ENCODE peak calls at places on chromosomes 4 and X, in four cellular contexts. K is K562, O is WTC11, X is HepG2. W is an unnamed sample.

GRCh38 chr4:169723207-169723606 is 34.5 kb downstream of the HPF1 start:
- DNase-seq in K (no peak), O (no peak), X (peak; percentile 25), W (no peak)

GRCh38 chr4:151530230-151530629 is 121.3 kb downstream of the FHIP1A start:
- DNase-seq in K (no peak), O (no peak), X (no peak), W (no peak)

GRCh38 chr4:7285244-7286122 is 93.1 kb downstream of the SORCS2 start:
- DNase-seq in K (peak; percentile 27), O (no peak), X (no peak), W (no peak)

GRCh38 chr4:183333983-183334382 is 11.8 kb upstream of the CLDN24 start:
- DNase-seq in K (no peak), O (no peak), X (peak; percentile 81), W (peak; percentile 66)

GRCh38 chr4:118749347-118749988 is 64.3 kb downstream of the METTL14 start:
- DNase-seq in K (no peak), O (no peak), X (no peak), W (no peak)

GRCh38 chr4:100721490-100721889 is 203.7 kb upstream of the EMCN start:
- DNase-seq in K (no peak), O (no peak), X (no peak), W (no peak)

GRCh38 chr4:3439391-3439790 is 2.4 kb upstream of the HGFAC start:
- DNase-seq in K (no peak), O (no peak), X (no peak), W (no peak)

GRCh38 chrX:119989905-119990408 is 46.4 kb upstream of the NKAP start:
- DNase-seq in K (no peak), O (peak; percentile 14), X (no peak), W (no peak)

GRCh38 chr4:120815361-120815760 is 107.2 kb downstream of the PRDM5 start:
- DNase-seq in K (no peak), O (no peak), X (no peak), W (no peak)

DNA sequence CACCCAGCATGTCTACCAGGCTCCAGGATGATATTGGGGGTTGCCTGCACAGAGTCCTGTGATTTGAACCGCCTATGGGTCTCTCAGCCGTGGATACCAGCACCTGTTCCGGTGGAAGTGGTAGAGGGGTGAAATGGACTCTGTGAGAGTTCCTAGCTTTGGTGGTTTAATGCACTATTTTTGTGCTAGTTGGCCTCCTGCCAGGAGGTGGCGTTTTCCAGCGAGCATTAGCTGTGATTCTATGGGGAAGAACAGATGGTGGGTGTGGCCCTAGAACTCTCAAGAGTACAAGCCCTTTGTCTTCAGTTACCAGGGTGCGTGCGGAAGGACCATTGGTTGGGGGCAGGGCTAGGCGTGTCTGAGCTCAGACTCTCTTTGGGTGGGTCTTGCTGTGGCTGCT is 316.9 kb upstream of the AMOT start:
- DNase-seq in K (no peak), O (peak; percentile 10), X (no peak), W (no peak)
- TF ChIP-seq HMGXB4 in K (no peak), O (no peak), X (no peak), W (no peak)

DNA sequence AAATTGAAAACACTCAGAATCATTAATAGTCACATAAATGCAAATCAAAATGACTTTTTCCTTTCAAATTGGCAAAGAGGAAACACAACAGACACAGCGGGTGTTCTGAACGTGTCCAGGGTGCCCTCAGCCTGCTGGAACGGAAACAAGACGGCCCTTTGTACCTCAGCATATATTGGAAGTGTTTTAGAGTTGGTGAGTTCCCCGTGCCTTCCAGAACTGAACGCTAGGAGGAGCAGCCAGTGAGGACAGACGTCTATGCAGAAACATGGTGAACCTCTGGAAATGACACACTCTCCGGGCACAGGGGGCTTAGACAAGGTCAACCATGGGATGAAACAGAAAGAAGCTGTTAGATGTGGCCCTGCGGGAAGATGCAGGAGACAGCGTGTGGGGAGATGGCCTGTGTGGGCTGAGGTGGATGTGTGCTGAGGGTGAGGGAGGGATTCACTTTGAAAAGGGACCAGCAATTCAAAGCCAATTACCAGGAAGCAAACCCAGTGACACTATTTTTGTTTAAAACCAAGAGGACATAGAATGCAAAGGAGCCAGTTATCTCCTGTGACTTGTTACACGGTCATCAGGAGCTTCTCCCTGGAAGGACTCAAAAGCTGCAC is 40.4 kb downstream of the RNF212 start:
- DNase-seq in K (peak; percentile 51), O (peak; percentile 56), X (peak; percentile 72), W (peak; percentile 59)
- TF ChIP-seq HMGXB4 in K (no peak), O (no peak), X (no peak), W (no peak)

DNA sequence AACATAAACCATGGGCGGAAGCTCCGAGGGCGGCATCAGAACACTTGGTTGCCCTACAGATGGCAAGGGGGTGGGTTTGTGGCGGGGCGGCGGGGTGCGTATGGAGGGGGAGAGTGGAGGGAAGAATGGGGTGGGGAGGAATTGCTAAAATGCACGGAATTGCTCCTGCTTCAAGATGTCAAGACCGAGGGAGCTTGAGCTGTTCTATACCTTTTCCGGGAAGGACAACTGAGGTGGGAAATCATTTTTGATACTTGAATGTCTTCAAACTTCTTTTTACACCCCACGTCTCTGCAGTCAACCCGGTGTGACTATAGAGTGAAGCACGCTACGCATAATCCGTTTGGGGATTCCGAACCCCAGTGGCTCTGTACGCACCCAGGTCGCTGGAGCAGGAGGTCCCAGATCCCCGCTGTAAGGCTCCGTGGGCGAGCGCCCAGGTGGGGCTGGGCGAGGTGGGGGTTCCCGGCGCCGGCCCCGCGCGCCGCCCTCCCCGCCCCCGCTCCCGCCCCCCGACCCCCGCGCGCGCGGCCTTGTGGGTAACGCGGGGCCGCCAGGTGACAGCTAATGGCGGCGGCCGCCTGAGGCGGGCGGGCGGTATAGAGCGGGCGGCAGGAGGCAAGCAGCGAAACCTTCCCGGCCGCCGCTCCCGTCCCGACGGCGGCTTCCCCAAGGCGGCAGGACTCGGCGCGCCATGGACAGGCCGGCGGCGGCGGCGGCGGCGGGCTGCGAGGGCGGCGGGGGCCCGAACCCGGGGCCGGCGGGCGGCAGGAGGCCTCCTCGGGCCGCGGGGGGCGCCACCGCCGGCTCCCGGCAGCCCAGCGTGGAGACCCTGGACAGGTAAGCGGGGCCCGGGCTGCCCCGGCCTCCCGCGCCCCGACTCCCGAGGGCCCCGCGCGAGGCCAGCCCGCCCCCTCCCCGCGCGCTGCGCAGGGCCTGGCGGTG is at the start of gene MTMR1:
- DNase-seq in K (peak; percentile 83), O (no peak), X (no peak), W (peak; percentile 33)
- TF ChIP-seq HMGXB4 in K (no peak), O (no peak), X (no peak), W (no peak)

DNA sequence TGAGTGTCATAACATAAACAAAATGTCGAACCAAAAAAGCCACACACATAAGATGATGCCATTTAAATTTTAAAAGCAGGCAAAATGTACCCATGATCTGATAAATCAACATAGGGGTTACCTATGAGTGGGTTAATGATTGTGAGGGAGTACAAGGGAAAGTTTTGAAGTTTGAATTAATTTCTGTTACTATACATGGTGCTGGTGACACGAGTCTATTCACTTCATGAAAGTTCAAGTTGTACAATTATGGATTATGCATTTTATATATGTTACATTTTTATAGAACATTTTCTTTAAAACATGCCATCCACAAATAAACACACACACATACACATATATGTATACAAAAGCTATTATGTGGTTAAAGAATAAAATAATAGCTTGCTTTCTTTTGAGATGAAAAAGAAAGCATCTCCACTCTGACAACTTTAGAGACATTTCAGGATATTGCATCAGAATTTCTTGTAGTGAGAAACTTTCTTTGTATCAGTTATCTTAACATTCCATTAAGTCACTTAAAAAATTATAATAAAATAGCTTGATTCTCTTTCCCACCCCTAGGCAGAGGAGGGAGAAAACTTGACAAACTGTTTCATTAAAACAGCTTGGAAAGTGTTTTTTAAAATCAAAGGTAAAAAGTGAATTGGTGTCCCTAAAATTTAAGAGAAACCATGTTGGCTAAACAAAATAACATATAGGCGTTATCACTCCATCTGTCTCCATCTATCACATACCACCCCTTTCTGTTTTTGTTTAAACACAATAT is 891.8 kb upstream of the NDST4 start:
- DNase-seq in K (no peak), O (no peak), X (no peak), W (no peak)
- TF ChIP-seq HMGXB4 in K (no peak), O (no peak), X (no peak), W (no peak)

DNA sequence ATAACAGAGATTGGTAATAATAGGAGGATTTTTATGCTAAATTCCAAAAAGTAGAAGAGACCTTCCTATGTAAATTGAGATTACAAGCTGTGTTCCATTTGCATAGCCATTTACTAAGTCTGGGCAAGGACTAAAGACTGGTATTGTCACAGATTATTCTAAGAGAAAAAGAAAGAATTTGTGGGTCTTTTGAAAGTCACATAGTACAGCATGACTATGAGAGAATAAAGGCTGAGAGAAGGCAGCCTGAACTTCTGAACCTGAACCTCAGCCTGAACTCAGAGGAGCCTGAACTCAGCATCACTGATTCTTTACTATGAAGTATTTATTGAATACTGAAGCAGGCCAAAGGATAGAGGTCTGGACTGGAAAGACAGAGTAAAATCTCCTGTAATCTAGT is 297.5 kb downstream of the STPG2 start:
- DNase-seq in K (no peak), O (no peak), X (no peak), W (no peak)
- TF ChIP-seq HMGXB4 in K (no peak), O (no peak), X (no peak), W (no peak)

DNA sequence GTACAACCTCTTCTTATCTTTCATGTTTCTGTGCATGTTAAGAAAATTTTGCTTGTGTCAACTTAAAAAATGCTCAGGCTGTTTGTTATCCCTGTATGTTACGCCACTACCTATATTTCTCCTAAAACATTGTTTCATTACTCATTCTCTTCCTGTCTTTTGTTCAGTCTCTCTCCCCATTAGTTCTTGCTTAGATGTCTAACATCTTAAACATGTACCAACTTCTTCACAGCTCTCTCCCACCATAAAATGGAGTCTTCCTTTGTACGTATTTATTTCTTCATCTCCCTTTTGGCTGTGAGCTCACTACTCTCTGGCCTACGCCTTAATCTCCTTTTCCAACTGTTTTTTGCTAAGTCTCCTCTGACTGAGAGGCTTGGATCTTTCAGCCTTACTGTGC is 36.4 kb downstream of the PCDH7 start:
- DNase-seq in K (no peak), O (no peak), X (no peak), W (no peak)
- TF ChIP-seq HMGXB4 in K (no peak), O (no peak), X (no peak), W (no peak)

GRCh38 chr4:147970003-147970402 is 238.1 kb downstream of the ARHGAP10 start:
- DNase-seq in K (no peak), O (no peak), X (no peak), W (no peak)

GRCh38 chr4:147969573-147969972 is 237.7 kb downstream of the ARHGAP10 start:
- DNase-seq in K (no peak), O (no peak), X (no peak), W (no peak)

GRCh38 chr4:147976341-147976928 is 244.5 kb downstream of the ARHGAP10 start:
- DNase-seq in K (no peak), O (no peak), X (no peak), W (no peak)

GRCh38 chr4:147975902-147976301 is 244.0 kb downstream of the ARHGAP10 start:
- DNase-seq in K (no peak), O (no peak), X (no peak), W (no peak)

DNA sequence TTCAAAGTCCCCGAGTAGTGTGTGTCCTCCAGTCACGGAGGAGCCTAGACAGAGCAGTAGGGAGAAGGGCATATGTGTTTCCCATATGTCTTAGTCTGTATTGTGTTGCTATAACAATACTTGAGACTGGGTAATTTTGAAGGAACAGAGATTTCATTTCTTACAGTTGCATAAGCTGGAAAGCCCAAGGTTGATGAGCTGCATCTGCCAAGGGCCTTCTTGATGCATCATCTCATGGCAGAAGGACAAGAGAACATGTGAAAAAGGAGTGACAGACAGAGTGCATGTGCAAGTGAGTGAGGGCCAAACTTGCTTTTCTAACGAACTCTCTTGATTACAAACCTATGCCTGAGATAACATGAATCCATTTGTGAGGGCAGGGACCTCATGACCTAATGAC is 243.4 kb downstream of the ARHGAP10 start:
- DNase-seq in K (no peak), O (no peak), X (no peak), W (no peak)
- TF ChIP-seq HMGXB4 in K (no peak), O (no peak), X (no peak), W (no peak)